ENCODE peak calls at places on chromosomes 12 and 14, in four cellular contexts. T, D, N and A are unnamed samples.

GRCh38 chr12:50251619-50252300 is 31.6 kb downstream of the LIMA1 start:
- DNase-seq in D (no peak), N (no peak), T (no peak), A (no peak)

GRCh38 chr14:68232643-68233055 is 413.1 kb downstream of the RAD51B start:
- DNase-seq in N (no peak), T (peak), D (no peak), A (peak)

GRCh38 chr12:4387607-4388006 is 8.1 kb upstream of the FGF23 start:
- DNase-seq in N (no peak), T (no peak), D (no peak), A (no peak)

GRCh38 chr12:103840399-103840880 is 594 bp downstream of the NT5DC3 start:
- DNase-seq in T (peak), D (peak), N (peak), A (no peak)

GRCh38 chr14:51652168-51653095 is 722 bp downstream of the FRMD6 start:
- DNase-seq in T (no peak), N (peak), D (peak), A (no peak)

GRCh38 chr12:54549774-54550451 is 512 bp downstream of the PDE1B start:
- DNase-seq in D (peak), T (no peak), N (no peak), A (no peak)

GRCh38 chr14:99412122-99413061 is 68.3 kb downstream of the SETD3 start:
- DNase-seq in T (no peak), N (no peak), D (peak), A (no peak)

GRCh38 chr14:38290601-38291190 is 34.8 kb upstream of the CLEC14A start:
- DNase-seq in N (no peak), T (no peak), D (no peak), A (peak)

GRCh38 chr12:124437621-124438414 is 129.6 kb downstream of the NCOR2 start:
- DNase-seq in N (no peak), T (no peak), D (no peak), A (no peak)

GRCh38 chr12:124436366-124436765 is 131.0 kb downstream of the NCOR2 start:
- DNase-seq in D (no peak), T (peak), N (no peak), A (no peak)

GRCh38 chr12:124440031-124440626 is 127.3 kb downstream of the NCOR2 start:
- DNase-seq in T (no peak), N (no peak), D (no peak), A (no peak)

GRCh38 chr12:124437121-124437520 is 130.3 kb downstream of the NCOR2 start:
- DNase-seq in D (no peak), N (no peak), T (no peak), A (no peak)

DNA sequence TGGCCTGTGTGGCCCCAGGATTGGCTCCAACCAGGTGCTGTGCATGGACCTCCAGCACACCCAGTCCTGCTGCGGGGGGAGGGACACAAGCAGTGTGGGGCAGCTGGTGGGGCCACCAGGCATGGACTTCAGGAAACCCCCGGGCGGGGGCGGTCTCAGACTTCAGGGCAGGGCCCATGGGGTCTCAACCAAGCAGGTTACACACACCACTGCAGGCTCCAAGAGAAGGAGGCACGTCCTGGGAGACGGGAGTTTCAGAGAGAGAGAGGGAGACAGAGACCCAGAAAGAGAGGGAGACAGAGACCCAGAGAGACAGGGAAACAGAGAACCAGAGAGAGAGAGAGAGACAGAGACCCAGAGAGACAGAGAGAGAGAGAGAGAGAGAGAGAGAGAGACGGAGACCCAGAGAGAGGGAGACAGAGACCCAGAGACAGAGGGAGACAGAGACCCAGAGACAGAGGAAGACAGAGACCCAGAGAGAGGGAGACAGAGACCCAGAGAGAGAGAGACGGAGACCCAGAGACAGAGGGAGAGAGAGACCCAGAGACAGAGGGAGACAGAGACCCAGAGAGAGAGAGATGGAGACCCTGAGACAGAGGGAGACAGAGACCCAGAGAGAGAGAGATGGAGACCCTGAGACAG is 128.9 kb downstream of the NCOR2 start:
- DNase-seq in T (peak), N (no peak), D (no peak), A (no peak)
- TF ChIP-seq CTCF in T (no peak), N (no peak), D (no peak), A (no peak)

GRCh38 chr12:117100851-117101673 is 1.8 kb upstream of the TESC start:
- DNase-seq in N (no peak), D (no peak), T (peak), A (no peak)
- TF ChIP-seq CTCF in N (no peak), D (no peak), T (peak), A (no peak)

GRCh38 chr12:2891240-2892053 is 756 bp downstream of the TULP3 start:
- DNase-seq in T (peak), D (peak), N (peak), A (no peak)

GRCh38 chr12:2893007-2893406 is 2.3 kb downstream of the TULP3 start:
- DNase-seq in D (no peak), N (no peak), T (peak), A (peak)

GRCh38 chr12:2890001-2890387 is 697 bp upstream of the TULP3 start:
- DNase-seq in T (no peak), D (no peak), N (no peak), A (no peak)

GRCh38 chr12:2890388-2891239 is at the start of gene TULP3:
- DNase-seq in N (peak), D (peak), T (peak), A (peak)

GRCh38 chr12:2892246-2892645 is 1.6 kb downstream of the TULP3 start:
- DNase-seq in T (no peak), D (no peak), N (no peak), A (no peak)
- TF ChIP-seq CTCF in T (no peak), D (no peak), N (no peak), A (no peak)

DNA sequence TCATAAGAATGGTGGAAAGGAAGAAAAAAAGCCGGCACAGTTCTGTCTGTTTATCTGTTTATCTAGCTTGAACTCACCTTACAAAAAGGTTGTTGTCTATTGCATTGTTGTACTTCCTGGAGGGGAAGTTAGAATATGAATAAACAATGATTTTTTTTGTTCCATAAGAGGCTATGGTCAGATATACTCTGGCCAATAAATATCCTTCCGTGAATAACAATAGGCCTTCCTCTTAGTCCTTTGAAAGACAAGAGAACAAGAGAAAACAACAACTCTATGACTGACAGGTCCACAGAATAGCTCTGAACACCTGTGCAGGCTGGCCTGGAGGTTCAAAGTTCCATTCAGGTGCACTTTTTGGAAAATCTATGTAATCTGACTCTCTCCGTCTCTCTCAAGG is 192.8 kb upstream of the KRR1 start:
- DNase-seq in D (no peak), T (no peak), N (no peak), A (no peak)
- TF ChIP-seq CTCF in D (no peak), T (no peak), N (no peak), A (no peak)

GRCh38 chr12:97716356-97716755 is 253.8 kb downstream of the RMST start:
- DNase-seq in N (no peak), T (peak), D (peak), A (no peak)
- TF ChIP-seq CTCF in N (no peak), T (no peak), D (peak), A (no peak)

GRCh38 chr14:77403798-77404197 is 19.5 kb downstream of the NOXRED1 start:
- DNase-seq in T (no peak), D (no peak), N (no peak), A (no peak)

GRCh38 chr14:77406086-77406485 is 17.2 kb downstream of the NOXRED1 start:
- DNase-seq in D (no peak), T (no peak), N (no peak), A (no peak)

GRCh38 chr14:77407158-77407557 is 16.2 kb downstream of the NOXRED1 start:
- DNase-seq in N (no peak), T (no peak), D (no peak), A (no peak)

GRCh38 chr14:77406718-77407117 is 16.6 kb downstream of the NOXRED1 start:
- DNase-seq in N (no peak), D (no peak), T (no peak), A (no peak)

GRCh38 chr14:77409131-77409533 is 14.2 kb downstream of the NOXRED1 start:
- DNase-seq in N (no peak), T (peak), D (peak), A (no peak)
- TF ChIP-seq CTCF in N (peak), T (peak), D (no peak), A (peak)

DNA sequence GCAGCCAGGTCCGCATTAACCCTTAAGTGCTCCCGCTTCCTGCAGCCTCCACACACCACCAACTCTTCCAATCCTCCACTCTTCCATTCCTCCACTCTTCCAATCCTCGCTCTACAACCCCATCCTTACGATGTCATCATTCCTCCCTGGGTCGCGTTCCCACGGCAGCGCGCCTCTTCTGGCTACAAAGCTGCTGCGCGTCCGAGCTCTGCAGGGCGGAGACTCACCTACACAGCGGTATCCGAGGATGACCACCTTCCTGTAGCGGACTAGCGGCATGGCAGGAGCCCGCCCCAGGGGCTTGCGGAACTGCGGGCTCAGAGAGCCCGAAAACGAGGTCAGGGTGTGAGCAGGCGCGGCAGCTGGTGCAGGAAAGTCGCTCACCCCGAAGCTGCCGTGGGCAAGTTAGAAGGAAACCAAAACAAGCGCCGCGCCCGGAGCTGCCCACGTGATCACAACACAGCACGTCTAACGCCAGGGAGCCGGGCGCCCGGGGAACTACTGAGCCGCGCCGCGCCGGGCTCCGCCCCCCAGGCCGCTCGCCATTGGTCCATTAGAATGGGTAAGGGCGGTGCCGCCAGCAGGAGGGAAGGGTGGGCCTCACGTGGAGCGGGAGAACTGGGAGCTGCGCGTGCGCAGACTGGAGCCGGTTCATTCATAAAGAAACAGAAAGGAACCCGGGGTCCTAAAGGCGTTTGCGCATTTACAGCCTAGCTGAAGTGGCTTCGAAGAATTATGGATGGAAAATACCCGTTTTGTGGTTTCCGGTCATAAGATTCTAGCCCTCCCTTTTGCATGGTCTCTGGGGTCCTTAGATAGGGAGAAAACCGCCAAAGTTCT is at the start of gene RHEBL1:
- DNase-seq in N (peak), D (peak), T (peak), A (peak)
- TF ChIP-seq CTCF in N (no peak), D (no peak), T (no peak), A (no peak)

DNA sequence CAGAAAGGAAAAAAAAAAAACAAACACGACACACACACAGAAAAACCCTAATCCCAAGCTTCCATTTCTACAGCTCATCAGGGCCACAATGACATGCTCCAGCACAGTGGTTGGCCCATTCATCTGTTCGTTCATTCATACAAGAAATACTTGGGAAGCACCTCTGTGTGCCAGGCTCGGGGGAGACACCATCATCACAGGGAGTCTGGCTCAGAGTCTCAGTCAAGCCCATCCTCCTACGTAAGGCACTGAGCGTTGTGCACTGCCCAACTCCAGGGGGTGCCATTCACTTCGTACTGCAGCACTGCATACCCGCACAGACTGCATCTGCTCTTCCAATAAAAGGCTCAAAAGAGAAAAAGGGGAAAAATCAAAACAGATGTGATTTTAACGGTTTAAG is 15.3 kb downstream of the VPS37B start:
- DNase-seq in D (no peak), T (peak), N (no peak), A (no peak)
- TF ChIP-seq CTCF in D (no peak), T (peak), N (peak), A (peak)

GRCh38 chr14:79352026-79352425 is 859.3 kb downstream of the DIO2 start:
- DNase-seq in T (no peak), D (no peak), N (no peak), A (no peak)

GRCh38 chr14:79357307-79357706 is 854.0 kb downstream of the DIO2 start:
- DNase-seq in N (no peak), D (no peak), T (no peak), A (no peak)

GRCh38 chr14:79354336-79354735 is 857.0 kb downstream of the DIO2 start:
- DNase-seq in D (no peak), N (no peak), T (no peak), A (no peak)

DNA sequence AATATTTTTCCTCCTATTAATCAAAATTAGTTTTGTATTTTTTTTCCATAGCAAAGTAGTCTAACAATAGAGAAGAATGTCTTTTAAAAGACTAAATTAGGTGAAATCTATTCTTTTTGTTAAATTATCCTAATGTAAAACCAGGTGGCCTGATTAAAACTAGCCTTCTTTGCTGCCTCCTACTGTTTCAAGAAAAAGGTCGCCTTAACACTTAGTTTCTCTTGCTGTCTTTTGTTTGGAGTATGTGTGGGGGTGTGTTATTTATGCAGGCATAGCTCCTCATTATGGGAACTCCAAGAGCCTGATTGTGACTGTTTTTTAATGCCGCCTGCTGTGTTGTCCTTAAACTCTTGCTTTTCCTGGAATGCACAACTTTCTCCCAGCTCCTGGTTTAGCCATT is 855.3 kb downstream of the DIO2 start:
- DNase-seq in D (no peak), T (no peak), N (no peak), A (no peak)
- TF ChIP-seq CTCF in D (no peak), T (no peak), N (no peak), A (no peak)

GRCh38 chr12:9334964-9335363 is 126.8 kb upstream of the PZP start:
- DNase-seq in D (no peak), N (no peak), T (no peak), A (no peak)
- TF ChIP-seq CTCF in D (no peak), N (no peak), T (no peak), A (no peak)